ENCODE peak calls at places on chromosomes 7 and 10, in seven cellular contexts. One of them, this sample, is unnamed.

GRCh38 chr7:158587425-158588084 is at the start of gene PTPRN2:
- DNase-seq in cardiac muscle cell: peak; percentile 89
- DNase-seq in NCI-H1092: peak; percentile 75
- DNase-seq in stomach: peak; percentile 77
- DNase-seq in SHP77: peak; percentile 63
- DNase-seq in COR-L47: peak; percentile 62
- DNase-seq in GM20000: peak; percentile 97
- DNase-seq in this sample: peak; percentile 43

GRCh38 chr10:130746311-130746710 is 565.2 kb downstream of the TCERG1L start:
- DNase-seq in SHP77: no peak
- DNase-seq in cardiac muscle cell: no peak
- DNase-seq in NCI-H1092: no peak
- DNase-seq in stomach: peak; percentile 9
- DNase-seq in COR-L47: no peak
- DNase-seq in GM20000: no peak
- DNase-seq in this sample: no peak

GRCh38 chr10:122151121-122151694 is 119.9 kb upstream of the BTBD16 start:
- DNase-seq in GM20000: no peak
- DNase-seq in cardiac muscle cell: no peak
- DNase-seq in NCI-H1092: no peak
- DNase-seq in COR-L47: no peak
- DNase-seq in stomach: no peak
- DNase-seq in SHP77: no peak
- DNase-seq in this sample: no peak

GRCh38 chr10:24349379-24350110 is 140.6 kb downstream of the KIAA1217 start:
- DNase-seq in GM20000: no peak
- DNase-seq in SHP77: no peak
- DNase-seq in stomach: no peak
- DNase-seq in COR-L47: no peak
- DNase-seq in cardiac muscle cell: no peak
- DNase-seq in NCI-H1092: no peak
- DNase-seq in this sample: no peak

GRCh38 chr10:64659311-64659710 is 1138.1 kb downstream of the REEP3 start:
- DNase-seq in cardiac muscle cell: no peak
- DNase-seq in COR-L47: no peak
- DNase-seq in GM20000: no peak
- DNase-seq in SHP77: no peak
- DNase-seq in NCI-H1092: no peak
- DNase-seq in stomach: no peak
- DNase-seq in this sample: no peak

GRCh38 chr7:12570529-12571461 is at the start of gene SCIN:
- DNase-seq in COR-L47: peak; percentile 76
- DNase-seq in stomach: peak; percentile 56
- DNase-seq in GM20000: no peak
- DNase-seq in SHP77: peak; percentile 89
- DNase-seq in cardiac muscle cell: peak; percentile 35
- DNase-seq in NCI-H1092: peak; percentile 87
- DNase-seq in this sample: peak; percentile 78

GRCh38 chr7:48389977-48390376 is 218.7 kb downstream of the ABCA13 start:
- DNase-seq in stomach: no peak
- DNase-seq in cardiac muscle cell: no peak
- DNase-seq in SHP77: no peak
- DNase-seq in GM20000: no peak
- DNase-seq in COR-L47: no peak
- DNase-seq in NCI-H1092: no peak
- DNase-seq in this sample: no peak

GRCh38 chr10:44172883-44173557 is 211.9 kb downstream of the CXCL12 start:
- DNase-seq in NCI-H1092: no peak
- DNase-seq in cardiac muscle cell: no peak
- DNase-seq in stomach: no peak
- DNase-seq in SHP77: no peak
- DNase-seq in COR-L47: no peak
- DNase-seq in GM20000: no peak
- DNase-seq in this sample: no peak

GRCh38 chr10:99859585-99859984 is 77.1 kb downstream of the ABCC2 start:
- DNase-seq in stomach: no peak
- DNase-seq in GM20000: no peak
- DNase-seq in cardiac muscle cell: peak; percentile 55
- DNase-seq in SHP77: peak; percentile 40
- DNase-seq in COR-L47: no peak
- DNase-seq in NCI-H1092: no peak
- DNase-seq in this sample: peak; percentile 1

GRCh38 chr10:22824984-22825383 is 102.9 kb upstream of the ARMC3 start:
- DNase-seq in COR-L47: no peak
- DNase-seq in SHP77: no peak
- DNase-seq in stomach: no peak
- DNase-seq in NCI-H1092: no peak
- DNase-seq in cardiac muscle cell: no peak
- DNase-seq in GM20000: no peak
- DNase-seq in this sample: no peak

This sample was measured in NCI-H526 treated with DMSO at 0.1 percent for 48 hours.